ENCODE peak calls at places on chromosomes 2 and 18, in six cellular contexts. G is mammary epithelial cell, E is hippocampal formation, M is fibroblast of pulmonary artery, V is fibroblast of lung, N is NCI-H1417. Q is an unnamed sample.

GRCh38 chr2:75429036-75429435 is 131.7 kb downstream of the EVA1A start:
- DNase-seq in V (no peak), N (no peak), M (no peak), E (peak), G (no peak), Q (no peak)

GRCh38 chr2:133209325-133209724 is 358.9 kb downstream of the NCKAP5 start:
- DNase-seq in N (no peak), E (no peak), V (no peak), M (no peak), G (no peak), Q (no peak)

GRCh38 chr2:98940102-98940501 is 4.1 kb upstream of the CRACDL start:
- DNase-seq in M (no peak), N (no peak), E (no peak), G (no peak), V (no peak), Q (no peak)

GRCh38 chr18:2961828-2962227 is 51.1 kb downstream of the LPIN2 start:
- DNase-seq in G (no peak), M (no peak), E (no peak), V (peak), N (no peak), Q (peak)

GRCh38 chr18:79847606-79848293 is 50.0 kb downstream of the KCNG2 start:
- DNase-seq in G (peak), E (no peak), M (no peak), V (no peak), N (no peak), Q (no peak)

GRCh38 chr18:62436636-62437519 is 85.9 kb upstream of the ZCCHC2 start:
- DNase-seq in M (peak), E (no peak), V (peak), G (peak), N (no peak), Q (peak)

GRCh38 chr2:69030791-69031190 is 17.8 kb downstream of the ANTXR1 start:
- DNase-seq in V (no peak), G (no peak), M (no peak), N (no peak), E (no peak), Q (no peak)

GRCh38 chr2:136122654-136123053 is 4.7 kb upstream of the CXCR4 start:
- DNase-seq in G (no peak), N (no peak), E (no peak), M (no peak), V (no peak), Q (no peak)

GRCh38 chr2:236661064-236661761 is 91.6 kb downstream of the ACKR3 start:
- DNase-seq in G (peak), V (peak), N (no peak), E (no peak), M (peak), Q (peak)

GRCh38 chr2:72103161-72103560 is 44.5 kb downstream of the CYP26B1 start:
- DNase-seq in M (no peak), G (no peak), N (no peak), E (no peak), V (no peak), Q (no peak)

GRCh38 chr2:166256902-166257301 is 118.8 kb downstream of the SCN9A start:
- DNase-seq in V (no peak), M (no peak), G (no peak), E (no peak), N (no peak), Q (no peak)

GRCh38 chr2:199596549-199596948 is 138.8 kb upstream of the SATB2 start:
- DNase-seq in E (no peak), M (peak), N (peak), V (no peak), G (peak), Q (peak)

GRCh38 chr18:57150828-57151227 is 3.9 kb downstream of the BOD1L2 start:
- DNase-seq in G (no peak), E (no peak), N (no peak), M (no peak), V (no peak), Q (no peak)

GRCh38 chr2:122023059-122023879 is 267.8 kb downstream of the TSN start:
- DNase-seq in N (no peak), M (no peak), G (no peak), E (no peak), V (peak), Q (no peak)

GRCh38 chr2:209162129-209162528 is 261.7 kb upstream of the MAP2 start:
- DNase-seq in V (no peak), G (no peak), M (no peak), E (no peak), N (no peak), Q (no peak)

GRCh38 chr18:23900979-23901378 is 113.6 kb upstream of the TTC39C start:
- DNase-seq in G (no peak), E (no peak), M (peak), N (no peak), V (peak), Q (no peak)

GRCh38 chr2:105796131-105796638 is 51.5 kb downstream of the NCK2 start:
- DNase-seq in G (no peak), M (no peak), N (no peak), E (no peak), V (no peak), Q (no peak)

GRCh38 chr18:34957119-34957863 is 83.9 kb upstream of the MAPRE2 start:
- DNase-seq in N (no peak), E (no peak), V (peak), M (peak), G (no peak), Q (no peak)

GRCh38 chr2:21310493-21310892 is 186.7 kb downstream of the TDRD15 start:
- DNase-seq in E (no peak), M (no peak), N (no peak), G (no peak), V (no peak), Q (no peak)

GRCh38 chr2:240597419-240598181 is 11.1 kb downstream of the CAPN10 start:
- DNase-seq in M (no peak), E (no peak), G (no peak), N (no peak), V (no peak), Q (no peak)

GRCh38 chr2:10039658-10040410 is 3.5 kb upstream of the KLF11 start:
- DNase-seq in V (peak), G (no peak), M (no peak), N (no peak), E (peak), Q (peak)

GRCh38 chr2:160534996-160535395 is 41.4 kb upstream of the RBMS1 start:
- DNase-seq in M (no peak), N (no peak), E (no peak), G (no peak), V (no peak), Q (no peak)

GRCh38 chr18:3836483-3836882 is 386.5 kb downstream of the TGIF1 start:
- DNase-seq in V (no peak), M (no peak), G (no peak), E (no peak), N (peak), Q (no peak)